ENCODE peak calls at places on chromosomes 13 and 19, in eight cellular contexts. M is A673, Y is AG04450, B is neural progenitor cell, N is A549, D is AG09309, T is heart left ventricle, I is astrocyte of the spinal cord. U is an unnamed sample.

GRCh38 chr19:13104848-13105646 is 2.4 kb upstream of the LYL1 start:
- DNase-seq in T (peak; percentile 36), N (no peak), I (no peak), B (no peak), M (no peak), Y (no peak), D (no peak), U (no peak)

GRCh38 chr19:58577581-58578429 is 4.7 kb upstream of the MZF1 start:
- DNase-seq in D (no peak), T (peak; percentile 14), I (no peak), B (no peak), Y (no peak), N (no peak), M (no peak), U (no peak)

GRCh38 chr13:107587681-107588080 is 627.7 kb downstream of the LIG4 start:
- DNase-seq in N (no peak), M (no peak), I (no peak), Y (no peak), T (no peak), D (no peak), B (no peak), U (no peak)

GRCh38 chr13:26688286-26688685 is 72.3 kb downstream of the GPR12 start:
- DNase-seq in B (no peak), I (no peak), N (no peak), D (no peak), M (peak; percentile 36), Y (no peak), T (no peak), U (no peak)

GRCh38 chr19:35213678-35214632 is 14.6 kb downstream of the FAM187B start:
- DNase-seq in N (peak; percentile 85), B (no peak), T (peak; percentile 80), D (peak; percentile 51), Y (no peak), I (peak; percentile 16), M (peak; percentile 68), U (peak; percentile 94)

GRCh38 chr19:18715416-18715815 is 31.9 kb downstream of the CRTC1 start:
- DNase-seq in B (no peak), T (no peak), D (no peak), I (no peak), M (no peak), Y (no peak), N (no peak), U (no peak)

GRCh38 chr13:62583466-62583865 is 1167.8 kb upstream of the PCDH20 start:
- DNase-seq in I (no peak), T (no peak), M (no peak), N (no peak), B (no peak), D (no peak), Y (no peak), U (no peak)

GRCh38 chr13:78098249-78098648 is 179.6 kb upstream of the EDNRB start:
- DNase-seq in I (no peak), M (no peak), D (no peak), B (no peak), N (no peak), T (no peak), Y (no peak), U (no peak)

GRCh38 chr13:80217614-80218456 is 123.1 kb downstream of the SPRY2 start:
- DNase-seq in M (no peak), T (no peak), N (peak; percentile 31), Y (peak; percentile 20), B (peak; percentile 74), D (no peak), I (peak; percentile 71), U (peak; percentile 81)

GRCh38 chr19:46355991-46356669 is 9.2 kb downstream of the PPP5C start:
- DNase-seq in D (no peak), N (no peak), Y (no peak), I (no peak), B (no peak), T (no peak), M (no peak), U (no peak)
- H3K4me3 ChIP-seq in D (no peak overlapping the region), N (no peak overlapping the region), Y (no peak overlapping the region), I (no peak overlapping the region), B (no peak overlapping the region), T (no peak overlapping the region), M (no peak overlapping the region), U (no peak overlapping the region)

DNA sequence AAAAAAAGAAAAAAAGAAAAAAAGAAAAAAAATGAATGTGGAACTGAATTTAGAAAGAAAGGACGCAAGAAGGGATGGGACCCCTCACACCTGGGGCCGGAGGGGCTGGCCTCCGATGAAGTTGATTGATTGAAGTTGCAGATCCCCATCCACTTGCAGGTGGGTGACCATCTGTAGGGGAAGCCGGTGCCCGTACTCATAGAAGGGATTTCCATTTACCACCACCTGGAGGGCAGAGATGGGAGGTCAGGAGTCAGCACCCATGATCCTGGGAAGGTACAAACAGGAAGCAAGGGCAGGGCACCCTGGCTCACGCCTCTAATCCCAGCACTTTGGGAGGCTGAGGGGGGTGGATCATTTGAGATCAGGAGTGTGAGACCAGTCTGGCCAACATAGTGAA is 6.4 kb downstream of the LGALS4 start:
- DNase-seq in B (no peak), N (no peak), Y (no peak), M (no peak), T (no peak), D (no peak), I (no peak), U (no peak)
- TF ChIP-seq CTCF in B (no peak), N (no peak), Y (no peak), M (no peak), T (no peak), D (no peak), I (no peak), U (no peak)

GRCh38 chr19:19871932-19872331 is 6.2 kb downstream of the ZNF253 start:
- DNase-seq in I (no peak), Y (no peak), T (no peak), D (no peak), B (no peak), N (no peak), M (no peak), U (no peak)
- H3K4me3 ChIP-seq in I (no peak overlapping the region), Y (no peak overlapping the region), T (no peak overlapping the region), D (no peak overlapping the region), B (no peak overlapping the region), N (no peak overlapping the region), M (no peak overlapping the region), U (no peak overlapping the region)

GRCh38 chr19:51632126-51632525 is 1.9 kb upstream of the SIGLEC5 start:
- DNase-seq in N (no peak), Y (no peak), M (no peak), T (no peak), D (no peak), I (no peak), B (no peak), U (no peak)

GRCh38 chr19:51641648-51642047 is 5.0 kb downstream of the SIGLEC14 start:
- DNase-seq in I (no peak), D (no peak), T (no peak), Y (no peak), M (no peak), B (no peak), N (no peak), U (no peak)

GRCh38 chr19:51640371-51640770 is 6.3 kb downstream of the SIGLEC14 start:
- DNase-seq in D (no peak), N (no peak), Y (no peak), B (no peak), I (no peak), T (no peak), M (no peak), U (no peak)

GRCh38 chr19:51639916-51640315 is 6.7 kb downstream of the SIGLEC14 start:
- DNase-seq in M (no peak), N (no peak), D (no peak), Y (no peak), T (no peak), I (no peak), B (no peak), U (no peak)

GRCh38 chr19:51637362-51637978 is 7.3 kb upstream of the SIGLEC5 start:
- DNase-seq in D (no peak), I (no peak), T (no peak), N (peak; percentile 31), Y (no peak), B (no peak), M (no peak), U (no peak)
- TF ChIP-seq CTCF in D (peak; percentile 11), I (peak; percentile 27), T (no peak), N (peak; percentile 41), Y (peak; percentile 40), B (peak; percentile 49), M (peak; percentile 48), U (peak; percentile 55)

U was measured in cardiac fibroblast.